ENCODE peak calls at places on chromosomes 3 and 15, in nine cellular contexts. P, C, Z, E, R, F, B, S and W are unnamed samples. For H3K4me1 and H3K9me3, the result is how much of the 10 kb centered on the place peaks cover.

GRCh38 chr15:98805434-98806274 is 157.3 kb downstream of the IGF1R start:
- DNase-seq in P (peak), C (no peak), Z (no peak), E (no peak), R (no peak), F (no peak), B (no peak), S (no peak), W (peak)

GRCh38 chr3:112633757-112634156 is 7.2 kb downstream of the CCDC80 start:
- DNase-seq in P (peak), C (no peak), Z (no peak), E (no peak), R (no peak), F (peak), B (no peak), S (no peak), W (no peak)

GRCh38 chr15:75107905-75108838 is 84.8 kb downstream of the PPCDC start:
- DNase-seq in P (peak), C (no peak), Z (no peak), E (no peak), R (peak), F (peak), B (peak), S (peak), W (no peak)

GRCh38 chr3:189316296-189317019 is 144.7 kb downstream of the TPRG1 start:
- DNase-seq in P (peak), C (peak), Z (no peak), E (peak), R (no peak), F (no peak), B (no peak), S (no peak), W (peak)

GRCh38 chr3:184380210-184380626 is 364 bp downstream of the CHRD start:
- DNase-seq in P (peak), C (no peak), Z (no peak), E (peak), R (peak), F (peak), B (no peak), S (peak), W (peak)

GRCh38 chr3:112594856-112595255 is 33.0 kb downstream of the SLC35A5 start:
- DNase-seq in P (no peak), C (no peak), Z (no peak), E (no peak), R (no peak), F (no peak), B (no peak), S (no peak), W (no peak)

GRCh38 chr3:121870710-121871109 is 23.5 kb upstream of the SLC15A2 start:
- DNase-seq in P (peak), C (no peak), Z (no peak), E (no peak), R (no peak), F (no peak), B (no peak), S (no peak), W (no peak)

GRCh38 chr15:85597155-85597815 is 197.4 kb downstream of the KLHL25 start:
- DNase-seq in P (no peak), C (no peak), Z (no peak), E (no peak), R (no peak), F (no peak), B (peak), S (no peak), W (no peak)

GRCh38 chr3:23993556-23994246 is 48.6 kb downstream of the NR1D2 start:
- DNase-seq in P (no peak), C (no peak), Z (no peak), E (no peak), R (no peak), F (no peak), B (no peak), S (no peak), W (no peak)

GRCh38 chr3:37025562-37026335 is 32.4 kb downstream of the MLH1 start:
- DNase-seq in P (no peak), C (no peak), Z (no peak), E (no peak), R (no peak), F (no peak), B (no peak), S (no peak), W (no peak)

GRCh38 chr3:45940781-45941365 is 2.4 kb upstream of the CXCR6 start:
- DNase-seq in P (peak), C (no peak), Z (no peak), E (no peak), R (no peak), F (no peak), B (no peak), S (no peak), W (no peak)

GRCh38 chr3:143132246-143132980 is 12.8 kb downstream of the CHST2 start:
- DNase-seq in P (no peak), C (no peak), Z (no peak), E (no peak), R (no peak), F (no peak), B (no peak), S (no peak), W (no peak)

GRCh38 chr3:40169983-40170382 is 139.5 kb upstream of the EIF1B start:
- DNase-seq in P (no peak), C (no peak), Z (no peak), E (peak), R (no peak), F (no peak), B (no peak), S (no peak), W (peak)

GRCh38 chr3:16329036-16329791 is 64.2 kb downstream of the OXNAD1 start:
- DNase-seq in P (no peak), C (no peak), Z (no peak), E (no peak), R (peak), F (no peak), B (no peak), S (no peak), W (peak)

GRCh38 chr15:83282859-83283812 is 1.3 kb downstream of the BNC1 start:
- DNase-seq in P (peak), C (no peak), Z (no peak), E (no peak), R (no peak), F (peak), B (no peak), S (peak), W (peak)

GRCh38 chr3:112579232-112579631 is 17.4 kb downstream of the SLC35A5 start:
- DNase-seq in P (no peak), C (no peak), Z (peak), E (no peak), R (no peak), F (no peak), B (no peak), S (no peak), W (no peak)

GRCh38 chr3:52400275-52400793 is 44.6 kb downstream of the SEMA3G start:
- DNase-seq in P (no peak), C (no peak), Z (no peak), E (no peak), R (no peak), F (no peak), B (no peak), S (no peak), W (no peak)

GRCh38 chr3:18419232-18419631 is 5.9 kb downstream of the SATB1 start:
- DNase-seq in P (peak), C (no peak), Z (no peak), E (no peak), R (no peak), F (no peak), B (no peak), S (no peak), W (no peak)

GRCh38 chr3:176415896-176416295 is 781.4 kb downstream of the TBL1XR1 start:
- DNase-seq in P (no peak), C (no peak), Z (no peak), E (no peak), R (no peak), F (no peak), B (no peak), S (no peak), W (no peak)

GRCh38 chr3:38551026-38551832 is 55.1 kb downstream of the EXOG start:
- DNase-seq in P (no peak), C (no peak), Z (no peak), E (no peak), R (no peak), F (no peak), B (no peak), S (no peak), W (peak)

GRCh38 chr3:32913790-32914446 is 37.5 kb upstream of the CCR4 start:
- DNase-seq in P (no peak), C (no peak), Z (no peak), E (peak), R (no peak), F (peak), B (no peak), S (peak), W (no peak)

DNA sequence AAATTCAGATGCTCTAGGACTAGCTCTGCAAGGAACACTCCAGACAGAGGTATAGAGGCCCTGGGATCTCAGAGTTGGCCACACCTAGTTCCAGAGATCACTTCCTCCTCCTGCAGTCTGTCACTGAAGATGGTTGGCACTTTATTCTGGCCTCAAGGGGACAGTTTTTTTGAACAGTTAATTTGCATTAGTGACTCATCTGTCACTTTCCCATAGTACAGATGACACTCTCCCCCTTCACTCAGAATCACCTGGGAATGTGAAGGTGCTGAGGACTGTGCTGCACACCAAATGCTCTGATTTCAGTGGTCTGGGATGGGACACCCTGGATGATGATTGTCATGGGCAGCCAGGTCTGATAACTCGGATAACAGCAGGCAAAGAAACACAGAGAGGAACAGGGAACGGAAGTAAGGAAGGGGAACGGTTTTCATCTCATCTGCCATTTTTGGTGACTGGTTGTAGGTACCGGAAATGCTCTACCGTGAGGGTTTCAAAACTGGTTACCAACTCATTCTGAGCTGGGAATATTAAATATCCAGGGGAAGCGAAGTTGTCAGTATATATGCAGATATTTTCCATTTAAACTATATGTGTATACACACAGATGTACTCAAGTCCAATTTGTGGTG is 232.5 kb upstream of the ST8SIA2 start:
- DNase-seq in P (no peak), C (no peak), Z (peak), E (no peak), R (no peak), F (no peak), B (no peak), S (no peak), W (peak)
- H3K4me3 ChIP-seq in P (no peak), C (no peak), Z (peak), E (no peak), R (no peak), F (no peak), B (no peak), S (no peak), W (no peak)

DNA sequence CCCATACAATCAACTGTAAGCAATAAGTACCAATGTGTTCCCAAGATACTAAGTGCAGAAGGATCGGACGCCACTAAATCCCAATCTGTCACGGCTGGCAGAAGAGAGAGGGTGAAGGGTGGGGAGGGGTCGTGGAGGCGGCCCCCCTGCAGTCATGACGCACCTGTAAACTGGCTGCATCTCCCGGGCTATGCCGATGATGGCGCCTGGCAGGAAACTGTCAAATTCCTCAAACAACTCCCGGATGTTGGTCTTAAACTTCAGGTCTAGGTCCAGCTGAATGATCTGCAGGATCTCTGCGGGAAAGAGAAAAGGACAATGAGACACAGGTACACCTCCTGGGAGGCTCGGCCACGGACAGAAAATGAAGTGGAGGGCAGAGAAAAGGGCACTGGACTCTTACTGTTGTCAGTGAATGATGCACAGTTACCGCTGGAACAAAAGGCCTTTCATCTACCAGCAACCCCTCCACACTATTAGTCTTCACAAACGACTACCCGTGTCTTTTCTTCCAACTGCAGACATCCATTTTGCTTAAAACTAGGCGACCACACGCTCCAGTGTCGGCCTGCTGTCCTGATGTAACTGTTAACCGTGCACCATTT is 114.6 kb downstream of the XXYLT1 start:
- DNase-seq in P (no peak), C (no peak), Z (no peak), E (no peak), R (no peak), F (no peak), B (no peak), S (no peak), W (peak)
- H3K4me1 ChIP-seq in P (half or more), C (under half), Z (half or more), E (under half), R (under half), F (half or more), B (under half), S (under half), W (under half)

GRCh38 chr15:26318689-26319088 is 454.2 kb downstream of the GABRB3 start:
- DNase-seq in P (no peak), C (no peak), Z (no peak), E (no peak), R (no peak), F (no peak), B (no peak), S (no peak), W (no peak)
- H3K9me3 ChIP-seq in P (under half), C (under half), Z (under half), E (under half), R (under half), F (under half), B (under half), S (under half), W (under half)

GRCh38 chr15:29736745-29737023 is 85.6 kb downstream of the TJP1 start:
- DNase-seq in P (peak), C (no peak), Z (no peak), E (no peak), R (peak), F (peak), B (no peak), S (no peak), W (no peak)
- H3K4me3 ChIP-seq in P (no peak), C (no peak), Z (no peak), E (no peak), R (no peak), F (no peak), B (no peak), S (no peak), W (no peak)

GRCh38 chr3:157107037-157107436 is 52.9 kb downstream of the CCNL1 start:
- DNase-seq in P (no peak), C (no peak), Z (no peak), E (no peak), R (no peak), F (no peak), B (no peak), S (no peak), W (no peak)
- H3K4me1 ChIP-seq in P (under half), C (under half), Z (under half), E (under half), R (under half), F (under half), B (under half), S (under half), W (under half)

GRCh38 chr3:34957707-34958106 is 681.6 kb upstream of the ARPP21 start:
- DNase-seq in P (no peak), C (no peak), Z (no peak), E (no peak), R (no peak), F (no peak), B (no peak), S (peak), W (no peak)
- H3K9me3 ChIP-seq in P (under half), C (under half), Z (under half), E (under half), R (under half), F (under half), B (under half), S (under half), W (under half)

DNA sequence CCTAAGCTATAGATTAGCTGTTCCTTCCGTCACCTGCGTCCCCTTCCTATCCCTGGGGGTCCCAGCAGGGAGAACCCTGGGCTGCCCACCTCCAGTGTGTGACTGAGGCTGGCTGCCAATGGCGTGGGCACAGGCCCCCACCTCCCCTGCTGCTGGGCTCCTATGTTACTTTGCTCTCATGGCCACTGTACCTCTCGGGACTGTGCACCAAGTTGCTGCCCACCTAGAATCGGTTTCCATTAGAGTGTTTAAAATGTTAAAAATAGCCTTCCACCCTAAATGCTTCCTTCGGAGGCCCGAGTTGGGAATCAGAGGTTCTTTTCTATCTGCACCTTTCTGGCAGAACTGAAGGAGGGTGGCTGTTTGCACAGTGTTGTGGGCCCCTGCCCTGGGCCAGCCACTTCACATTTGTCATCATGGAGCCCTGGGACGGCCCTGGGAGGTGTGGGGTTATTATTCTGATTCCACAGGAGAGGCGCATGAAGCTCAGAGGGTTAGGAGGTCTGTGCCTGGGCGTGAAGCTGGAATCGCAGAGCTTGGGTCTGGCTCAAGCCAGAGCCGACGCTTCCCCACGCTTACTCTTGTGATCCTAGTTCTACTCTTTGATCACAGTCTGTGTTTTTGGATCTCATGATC is 29.1 kb downstream of the IRAK2 start:
- DNase-seq in P (no peak), C (no peak), Z (no peak), E (no peak), R (no peak), F (no peak), B (no peak), S (no peak), W (no peak)
- H3K4me3 ChIP-seq in P (no peak), C (no peak), Z (no peak), E (no peak), R (no peak), F (no peak), B (peak), S (no peak), W (no peak)

GRCh38 chr3:66410976-66411375 is 89.8 kb downstream of the LRIG1 start:
- DNase-seq in P (no peak), C (no peak), Z (no peak), E (no peak), R (no peak), F (no peak), B (no peak), S (no peak), W (peak)

GRCh38 chr3:66411436-66411835 is 89.4 kb downstream of the LRIG1 start:
- DNase-seq in P (no peak), C (no peak), Z (no peak), E (no peak), R (no peak), F (no peak), B (no peak), S (no peak), W (peak)

GRCh38 chr3:66410371-66410770 is 90.5 kb downstream of the LRIG1 start:
- DNase-seq in P (no peak), C (no peak), Z (no peak), E (no peak), R (no peak), F (no peak), B (no peak), S (no peak), W (no peak)

GRCh38 chr3:66413151-66413751 is 87.6 kb downstream of the LRIG1 start:
- DNase-seq in P (peak), C (no peak), Z (no peak), E (no peak), R (no peak), F (peak), B (no peak), S (peak), W (peak)

GRCh38 chr3:66412176-66412887 is 88.5 kb downstream of the LRIG1 start:
- DNase-seq in P (no peak), C (no peak), Z (no peak), E (no peak), R (no peak), F (no peak), B (no peak), S (no peak), W (peak)
- H3K4me1 ChIP-seq in P (under half), C (under half), Z (under half), E (under half), R (under half), F (under half), B (under half), S (under half), W (under half)

GRCh38 chr15:40595773-40596172 is 1.7 kb downstream of the KNL1 start:
- DNase-seq in P (peak), C (no peak), Z (no peak), E (no peak), R (no peak), F (no peak), B (no peak), S (no peak), W (no peak)

GRCh38 chr15:40593130-40593529 is 919 bp upstream of the KNL1 start:
- DNase-seq in P (no peak), C (no peak), Z (no peak), E (no peak), R (no peak), F (no peak), B (no peak), S (no peak), W (no peak)

GRCh38 chr15:40595219-40595618 is 1.2 kb downstream of the KNL1 start:
- DNase-seq in P (no peak), C (no peak), Z (no peak), E (no peak), R (no peak), F (no peak), B (no peak), S (no peak), W (no peak)

GRCh38 chr15:40593588-40594428 is at the start of gene KNL1:
- DNase-seq in P (peak), C (peak), Z (peak), E (peak), R (peak), F (peak), B (peak), S (peak), W (peak)

GRCh38 chr15:40594429-40594836 is 384 bp downstream of the KNL1 start:
- DNase-seq in P (peak), C (peak), Z (peak), E (peak), R (peak), F (no peak), B (no peak), S (peak), W (no peak)
- H3K9me3 ChIP-seq in P (under half), C (under half), Z (under half), E (under half), R (under half), F (under half), B (under half), S (under half), W (under half)